ENCODE peak calls at places on chromosomes 1 and 21, in nine cellular contexts. Y is Calu3, C is endothelial cell of umbilical vein, A is body of pancreas, Z is fibroblast of villous mesenchyme, V is kidney epithelial cell, R is psoas muscle, T is HFF-Myc, S is GM23338. D is an unnamed sample.
A peak's percentile ranks its signal among the peaks of the same experiment; 100 is the strongest.

GRCh38 chr1:202214089-202214843 is 20.7 kb downstream of the LGR6 start:
- DNase-seq in C (no peak), T (no peak), A (no peak), Y (no peak), Z (no peak), V (no peak), S (peak; percentile 72), R (no peak), D (no peak)

GRCh38 chr1:97170296-97170695 is 448.7 kb downstream of the PTBP2 start:
- DNase-seq in Y (no peak), S (no peak), C (no peak), T (no peak), R (no peak), V (no peak), A (no peak), Z (no peak), D (no peak)

GRCh38 chr21:8988696-8989095 is 1532.7 kb upstream of the TPTE start:
- DNase-seq in S (peak; percentile 81), Z (peak; percentile 83), Y (peak; percentile 65), A (no peak), C (no peak), R (no peak), V (no peak), T (no peak), D (no peak)

GRCh38 chr1:40315795-40316594 is 1.1 kb downstream of the COL9A2 start:
- DNase-seq in R (no peak), V (no peak), T (no peak), C (peak; percentile 27), S (peak; percentile 58), Z (peak; percentile 9), Y (no peak), A (peak; percentile 17), D (no peak)

GRCh38 chr21:28392436-28392835 is 600.2 kb downstream of the LTN1 start:
- DNase-seq in A (no peak), C (peak; percentile 13), T (no peak), Z (peak; percentile 27), Y (no peak), S (no peak), R (no peak), V (no peak), D (no peak)

GRCh38 chr1:205826407-205826806 is 13.4 kb upstream of the SLC41A1 start:
- DNase-seq in T (no peak), A (no peak), Y (no peak), C (no peak), S (no peak), V (no peak), Z (no peak), R (no peak), D (no peak)

GRCh38 chr1:186978596-186979556 is 150.1 kb downstream of the PLA2G4A start:
- DNase-seq in Y (no peak), C (peak; percentile 33), A (no peak), S (no peak), Z (no peak), V (no peak), T (no peak), R (no peak), D (no peak)

GRCh38 chr1:212667223-212668139 is 32.2 kb downstream of the BATF3 start:
- DNase-seq in Y (peak; percentile 44), C (peak; percentile 77), A (no peak), S (peak; percentile 39), T (peak; percentile 93), V (peak; percentile 97), Z (peak; percentile 93), R (peak; percentile 46), D (no peak)

DNA sequence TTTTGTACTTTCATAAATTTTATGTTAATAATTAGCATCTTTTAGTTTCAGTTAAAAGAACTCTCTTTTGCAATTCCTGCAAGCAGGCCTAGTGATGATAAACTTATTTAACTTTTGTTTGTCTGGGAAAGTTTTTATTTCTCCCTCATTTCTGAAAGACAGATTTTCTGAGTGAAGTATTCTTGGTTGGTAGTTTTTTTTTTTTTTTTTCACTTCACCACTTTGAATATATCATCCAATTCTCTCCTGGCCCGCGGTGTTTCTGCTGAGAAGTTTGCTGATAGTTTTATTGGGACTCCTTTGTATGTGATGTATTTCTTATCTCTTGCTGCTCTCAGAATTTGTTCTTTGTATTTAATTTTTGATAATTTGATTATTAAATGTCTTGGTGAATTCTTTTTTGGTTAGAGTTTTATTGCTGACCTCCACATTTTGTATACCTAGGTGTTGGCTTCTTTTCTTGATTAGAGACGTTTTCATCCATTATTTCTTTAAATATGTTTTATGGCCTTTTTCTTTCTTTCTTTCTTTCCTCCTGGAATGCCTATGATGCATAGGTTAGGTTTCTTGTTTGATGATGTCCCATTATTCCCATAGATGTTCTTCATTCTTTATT is 45.9 kb downstream of the BRINP2 start:
- DNase-seq in R (no peak), Y (no peak), Z (no peak), S (no peak), C (no peak), T (no peak), V (no peak), A (no peak), D (no peak)
- TF ChIP-seq CTCF in R (no peak), Y (no peak), Z (no peak), S (no peak), C (no peak), T (no peak), V (no peak), A (no peak), D (no peak)

GRCh38 chr1:153921803-153922075 is 1.0 kb downstream of the GATAD2B start:
- DNase-seq in Y (no peak), R (no peak), T (no peak), C (peak; percentile 30), S (peak; percentile 37), V (no peak), Z (no peak), A (no peak), D (peak; percentile 32)

GRCh38 chr1:153921080-153921802 is 1.5 kb downstream of the GATAD2B start:
- DNase-seq in S (no peak), Y (no peak), R (no peak), T (no peak), A (no peak), V (no peak), C (peak; percentile 8), Z (no peak), D (no peak)

GRCh38 chr1:153919879-153920852 is 2.6 kb downstream of the GATAD2B start:
- DNase-seq in A (no peak), Z (peak; percentile 37), T (peak; percentile 65), V (no peak), R (no peak), Y (no peak), S (no peak), C (peak; percentile 29), D (no peak)

GRCh38 chr1:153922838-153923652 is at the start of gene GATAD2B:
- DNase-seq in C (peak; percentile 100), V (peak; percentile 97), R (peak; percentile 99), T (peak; percentile 100), S (peak; percentile 100), A (peak; percentile 99), Y (peak; percentile 100), Z (peak; percentile 100), D (peak; percentile 99)

DNA sequence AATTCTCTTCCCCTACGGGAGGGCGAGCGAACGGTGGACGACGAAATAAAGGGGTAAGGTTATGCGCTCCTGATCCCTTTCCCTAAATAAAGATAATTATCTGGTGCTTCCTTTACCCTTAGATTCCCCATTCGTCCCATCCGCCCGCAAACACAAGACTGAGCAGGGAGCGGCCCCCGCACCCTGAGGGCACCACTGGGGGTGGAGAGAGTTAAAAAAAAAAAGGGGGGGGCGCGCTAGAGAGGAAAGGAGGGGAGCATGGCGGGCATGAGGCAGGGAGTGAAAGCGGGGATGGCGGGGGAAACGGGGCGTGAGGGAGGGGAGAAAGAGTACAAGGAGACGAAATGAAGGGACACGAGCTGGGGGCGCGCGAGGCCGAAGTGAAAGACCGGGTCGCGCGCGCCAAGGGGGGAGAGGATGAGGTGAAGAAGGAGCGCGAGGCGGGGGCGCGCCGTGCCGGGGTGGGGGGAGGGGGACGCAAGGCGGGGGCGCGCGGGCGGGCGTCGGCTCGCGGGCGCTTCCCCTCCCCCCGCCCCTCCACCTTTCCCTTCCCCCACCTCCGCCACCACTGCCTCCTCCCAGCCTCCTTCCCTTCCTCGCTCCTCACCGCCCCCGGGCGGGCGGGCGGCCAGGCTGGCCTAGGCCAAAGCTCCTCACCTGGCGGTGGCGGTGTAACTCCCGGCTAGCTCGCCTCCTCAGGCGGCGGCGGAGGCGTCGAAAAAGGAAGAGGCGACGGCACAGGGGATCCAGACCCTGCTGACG is 515 bp downstream of the GATAD2B start:
- DNase-seq in S (peak; percentile 79), T (no peak), R (peak; percentile 56), V (no peak), Z (no peak), Y (peak; percentile 78), A (no peak), C (no peak), D (peak; percentile 65)
- TF ChIP-seq CTCF in S (peak; percentile 41), T (no peak), R (no peak), V (peak; percentile 31), Z (peak; percentile 6), Y (no peak), A (no peak), C (peak; percentile 13), D (no peak)

GRCh38 chr1:36866168-36866814 is 168.0 kb downstream of the GRIK3 start:
- DNase-seq in Y (no peak), S (no peak), C (no peak), V (no peak), T (no peak), A (no peak), Z (no peak), R (no peak), D (no peak)

GRCh38 chr1:36865080-36865900 is 169.0 kb downstream of the GRIK3 start:
- DNase-seq in S (no peak), Z (no peak), R (no peak), T (no peak), Y (no peak), A (no peak), C (no peak), V (no peak), D (no peak)

GRCh38 chr1:36863500-36863899 is 170.8 kb downstream of the GRIK3 start:
- DNase-seq in Y (no peak), Z (no peak), R (no peak), C (no peak), A (no peak), V (no peak), S (no peak), T (no peak), D (no peak)

GRCh38 chr1:36863061-36863460 is 171.3 kb downstream of the GRIK3 start:
- DNase-seq in Y (no peak), C (no peak), R (no peak), Z (no peak), S (no peak), T (no peak), A (no peak), V (no peak), D (no peak)

DNA sequence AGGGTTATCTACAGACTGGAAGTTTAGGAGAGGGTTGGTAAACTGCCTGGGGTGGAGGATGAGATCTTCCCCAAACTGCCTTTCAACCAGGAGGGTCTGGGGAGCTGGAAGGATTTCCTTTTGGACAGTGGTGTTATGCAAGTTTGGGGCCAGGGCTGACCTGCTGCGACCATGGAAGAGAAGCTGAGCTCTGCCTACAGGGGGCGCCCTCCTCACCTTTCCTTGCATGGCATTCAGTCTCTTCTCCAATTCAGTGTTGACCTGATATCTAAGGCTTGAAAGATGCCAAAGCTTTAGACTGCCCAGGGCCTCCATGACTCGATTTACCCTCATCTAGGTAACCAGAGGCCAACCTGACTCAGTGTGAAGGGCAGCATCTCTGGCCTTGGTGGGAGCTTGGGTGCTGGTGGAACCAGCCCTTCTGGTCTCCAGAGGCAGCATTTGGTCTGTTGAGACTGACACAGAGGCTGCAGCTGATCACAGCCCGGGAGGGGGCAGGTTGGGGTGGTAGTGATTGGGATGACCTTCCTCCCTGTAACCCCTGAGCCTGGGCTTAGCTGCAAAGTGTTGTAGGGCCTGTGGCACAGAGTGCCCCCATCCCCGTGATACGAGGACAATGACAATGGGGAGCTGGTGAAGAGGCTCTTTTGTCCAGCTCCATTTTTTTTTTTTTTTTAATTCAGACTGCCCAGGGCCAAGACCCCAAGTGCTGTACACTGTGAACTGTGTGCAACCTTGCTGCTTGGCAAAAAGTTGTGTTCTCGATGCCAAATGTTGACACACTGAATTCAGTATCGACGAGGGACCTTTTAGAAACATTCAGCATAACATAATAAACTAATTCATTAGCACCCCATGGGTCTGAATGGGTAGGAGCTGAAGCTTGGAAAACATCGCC is 169.9 kb downstream of the GRIK3 start:
- DNase-seq in C (no peak), Z (no peak), V (no peak), S (peak; percentile 80), Y (peak; percentile 11), R (no peak), A (peak; percentile 13), T (no peak), D (peak; percentile 22)
- TF ChIP-seq CTCF in C (peak; percentile 33), Z (peak; percentile 25), V (no peak), S (peak; percentile 86), Y (peak; percentile 48), R (no peak), A (peak; percentile 11), T (peak; percentile 21), D (peak; percentile 23)

GRCh38 chr1:162475539-162476185 is 22.0 kb upstream of the UHMK1 start:
- DNase-seq in A (no peak), Y (peak; percentile 8), T (no peak), S (peak; percentile 78), R (no peak), Z (no peak), C (no peak), V (no peak), D (no peak)
- TF ChIP-seq CTCF in A (no peak), Y (no peak), T (no peak), S (peak; percentile 73), R (no peak), Z (no peak), C (no peak), V (no peak), D (no peak)

D was measured in colonic mucosa.